ENCODE peak calls at places on chromosome 10, in ten cellular contexts. One of them, this sample, is unnamed.

GRCh38 chr10:33115720-33116119 is 157.7 kb upstream of the ITGB1 start:
- DNase-seq in astrocyte: peak
- DNase-seq in iris pigment epithelial cell: peak
- DNase-seq in brain microvascular endothelial cell: peak
- DNase-seq in MCF 10A: no peak
- DNase-seq in coronary artery: no peak
- DNase-seq in iPS-NIHi11: no peak
- DNase-seq in 8988T: no peak
- DNase-seq in hepatic stellate cell: no peak
- DNase-seq in RWPE1: no peak
- DNase-seq in this sample: no peak

GRCh38 chr10:60175418-60175817 is 214.3 kb downstream of the ANK3 start:
- DNase-seq in astrocyte: peak
- DNase-seq in iris pigment epithelial cell: peak
- DNase-seq in brain microvascular endothelial cell: no peak
- DNase-seq in MCF 10A: no peak
- DNase-seq in coronary artery: no peak
- DNase-seq in iPS-NIHi11: no peak
- DNase-seq in 8988T: no peak
- DNase-seq in hepatic stellate cell: no peak
- DNase-seq in RWPE1: no peak
- DNase-seq in this sample: no peak

GRCh38 chr10:130369645-130370381 is 233.6 kb downstream of the GLRX3 start:
- DNase-seq in astrocyte: no peak
- DNase-seq in iris pigment epithelial cell: no peak
- DNase-seq in brain microvascular endothelial cell: no peak
- DNase-seq in MCF 10A: no peak
- DNase-seq in coronary artery: no peak
- DNase-seq in iPS-NIHi11: no peak
- DNase-seq in 8988T: no peak
- DNase-seq in hepatic stellate cell: no peak
- DNase-seq in RWPE1: no peak
- DNase-seq in this sample: no peak

GRCh38 chr10:63227207-63227895 is 94.2 kb downstream of the NRBF2 start:
- DNase-seq in astrocyte: peak
- DNase-seq in iris pigment epithelial cell: peak
- DNase-seq in brain microvascular endothelial cell: no peak
- DNase-seq in MCF 10A: no peak
- DNase-seq in coronary artery: no peak
- DNase-seq in iPS-NIHi11: no peak
- DNase-seq in 8988T: no peak
- DNase-seq in hepatic stellate cell: no peak
- DNase-seq in RWPE1: no peak
- DNase-seq in this sample: no peak

GRCh38 chr10:60137292-60137992 is 231.1 kb upstream of the CCDC6 start:
- DNase-seq in astrocyte: no peak
- DNase-seq in iris pigment epithelial cell: no peak
- DNase-seq in brain microvascular endothelial cell: no peak
- DNase-seq in MCF 10A: no peak
- DNase-seq in coronary artery: no peak
- DNase-seq in iPS-NIHi11: no peak
- DNase-seq in 8988T: no peak
- DNase-seq in hepatic stellate cell: no peak
- DNase-seq in RWPE1: no peak
- DNase-seq in this sample: no peak

GRCh38 chr10:125006188-125006680 is 64.3 kb downstream of the ZRANB1 start:
- DNase-seq in astrocyte: peak
- DNase-seq in iris pigment epithelial cell: peak
- DNase-seq in brain microvascular endothelial cell: no peak
- DNase-seq in MCF 10A: no peak
- DNase-seq in coronary artery: peak
- DNase-seq in iPS-NIHi11: no peak
- DNase-seq in 8988T: no peak
- DNase-seq in hepatic stellate cell: no peak
- DNase-seq in RWPE1: no peak
- DNase-seq in this sample: no peak

GRCh38 chr10:126405239-126405785 is 17.0 kb upstream of the ADAM12 start:
- DNase-seq in astrocyte: peak
- DNase-seq in iris pigment epithelial cell: no peak
- DNase-seq in brain microvascular endothelial cell: no peak
- DNase-seq in MCF 10A: no peak
- DNase-seq in coronary artery: no peak
- DNase-seq in iPS-NIHi11: no peak
- DNase-seq in 8988T: no peak
- DNase-seq in hepatic stellate cell: no peak
- DNase-seq in RWPE1: no peak
- DNase-seq in this sample: no peak

GRCh38 chr10:91603931-91604331 is 28.9 kb downstream of the PPP1R3C start:
- DNase-seq in astrocyte: peak
- DNase-seq in iris pigment epithelial cell: peak
- DNase-seq in brain microvascular endothelial cell: peak
- DNase-seq in MCF 10A: no peak
- DNase-seq in coronary artery: no peak
- DNase-seq in iPS-NIHi11: peak
- DNase-seq in 8988T: no peak
- DNase-seq in hepatic stellate cell: no peak
- DNase-seq in RWPE1: no peak
- DNase-seq in this sample: no peak

GRCh38 chr10:60203993-60204618 is 185.6 kb downstream of the ANK3 start:
- DNase-seq in astrocyte: no peak
- DNase-seq in iris pigment epithelial cell: peak
- DNase-seq in brain microvascular endothelial cell: peak
- DNase-seq in MCF 10A: peak
- DNase-seq in coronary artery: no peak
- DNase-seq in iPS-NIHi11: peak
- DNase-seq in 8988T: no peak
- DNase-seq in hepatic stellate cell: peak
- DNase-seq in RWPE1: peak
- DNase-seq in this sample: no peak

GRCh38 chr10:22761569-22762220 is 47.3 kb upstream of the PIP4K2A start:
- DNase-seq in astrocyte: no peak
- DNase-seq in iris pigment epithelial cell: no peak
- DNase-seq in brain microvascular endothelial cell: no peak
- DNase-seq in MCF 10A: no peak
- DNase-seq in coronary artery: no peak
- DNase-seq in iPS-NIHi11: no peak
- DNase-seq in 8988T: no peak
- DNase-seq in hepatic stellate cell: no peak
- DNase-seq in RWPE1: no peak
- DNase-seq in this sample: no peak

GRCh38 chr10:9766762-9767161 is 1250.9 kb upstream of the CELF2 start:
- DNase-seq in astrocyte: no peak
- DNase-seq in iris pigment epithelial cell: no peak
- DNase-seq in brain microvascular endothelial cell: no peak
- DNase-seq in MCF 10A: no peak
- DNase-seq in coronary artery: no peak
- DNase-seq in iPS-NIHi11: peak
- DNase-seq in 8988T: no peak
- DNase-seq in hepatic stellate cell: no peak
- DNase-seq in RWPE1: no peak
- DNase-seq in this sample: no peak